ENCODE peak calls at places on chromosomes 3 and 15, in four cellular contexts. F is ovary, X is lung, G is breast epithelium. I is an unnamed sample.

GRCh38 chr3:9826815-9827574 is 16.8 kb downstream of the RPUSD3 start:
- DNase-seq in F (no peak), X (no peak), G (no peak), I (no peak)

GRCh38 chr3:151169700-151170224 is 33.3 kb downstream of the GPR171 start:
- DNase-seq in F (no peak), X (peak), G (no peak), I (peak)

GRCh38 chr3:126394179-126394976 is at the start of gene CFAP100:
- DNase-seq in F (peak), X (peak), G (no peak), I (no peak)

GRCh38 chr3:42600958-42601675 is 631 bp downstream of the NKTR start:
- DNase-seq in F (no peak), X (peak), G (peak), I (peak)

GRCh38 chr3:67875858-67876257 is 221.4 kb upstream of the SUCLG2 start:
- DNase-seq in F (no peak), X (no peak), G (no peak), I (no peak)

GRCh38 chr3:5212625-5213573 is 25.4 kb downstream of the EDEM1 start:
- DNase-seq in F (no peak), X (no peak), G (no peak), I (no peak)

GRCh38 chr15:57048930-57049550 is 130.6 kb downstream of the TCF12 start:
- DNase-seq in F (no peak), X (no peak), G (no peak), I (no peak)

GRCh38 chr3:134652409-134652831 is 1.6 kb upstream of the KY start:
- DNase-seq in F (no peak), X (no peak), G (no peak), I (peak)

GRCh38 chr3:45783667-45784066 is 12.7 kb downstream of the SLC6A20 start:
- DNase-seq in F (no peak), X (no peak), G (no peak), I (peak)

GRCh38 chr3:78785004-78785403 is 982.8 kb downstream of the ROBO1 start:
- DNase-seq in F (no peak), X (no peak), G (no peak), I (no peak)

GRCh38 chr15:50519740-50520425 is 26.6 kb downstream of the USP50 start:
- DNase-seq in F (no peak), X (no peak), G (no peak), I (no peak)

GRCh38 chr3:160583451-160583850 is 18.1 kb upstream of the KPNA4 start:
- DNase-seq in F (no peak), X (no peak), G (no peak), I (no peak)

GRCh38 chr3:148528024-148528423 is 169.7 kb upstream of the AGTR1 start:
- DNase-seq in F (no peak), X (no peak), G (no peak), I (no peak)

GRCh38 chr3:67809370-67809935 is 155.0 kb upstream of the SUCLG2 start:
- DNase-seq in F (no peak), X (no peak), G (no peak), I (no peak)

GRCh38 chr15:41585140-41586047 is 26.4 kb downstream of the TYRO3 start:
- DNase-seq in F (peak), X (peak), G (peak), I (peak)

GRCh38 chr3:158911586-158911985 is 109.7 kb downstream of the MFSD1 start:
- DNase-seq in F (no peak), X (no peak), G (no peak), I (no peak)

GRCh38 chr15:98002419-98002818 is 41.9 kb downstream of the ARRDC4 start:
- DNase-seq in F (no peak), X (no peak), G (no peak), I (no peak)

GRCh38 chr3:144187531-144188230 is 216.1 kb downstream of the DIPK2A start:
- DNase-seq in F (no peak), X (no peak), G (no peak), I (no peak)
- H3K27ac ChIP-seq in F (no peak), X (no peak), G (no peak), I (no peak)

GRCh38 chr3:196967412-196968232 is 1.0 kb downstream of the PIGZ start:
- DNase-seq in F (no peak), X (no peak), G (no peak), I (no peak)
- H3K4me3 ChIP-seq in F (peak), X (peak), G (peak), I (peak)

DNA sequence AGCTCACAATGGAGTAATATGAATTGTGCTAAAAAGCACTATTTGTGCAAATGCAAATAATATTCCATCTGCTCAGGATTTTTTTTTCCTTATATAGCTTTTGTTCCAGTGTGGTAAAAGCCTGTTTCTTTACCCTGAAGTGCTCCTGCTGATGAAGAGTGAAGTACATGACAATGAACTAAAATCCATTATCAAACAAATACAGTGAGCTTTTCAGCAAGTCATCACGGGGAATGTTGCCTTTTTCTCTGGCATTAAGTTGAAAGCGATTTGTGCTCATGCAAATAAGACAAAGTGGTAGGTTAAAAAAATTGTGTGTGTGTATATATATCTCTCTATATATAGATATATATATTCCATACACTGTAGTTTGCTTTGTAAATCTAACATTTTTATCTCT is 28.6 kb upstream of the CCDC39 start:
- DNase-seq in F (no peak), X (no peak), G (no peak), I (no peak)
- H3K27ac ChIP-seq in F (no peak), X (no peak), G (no peak), I (no peak)

GRCh38 chr3:171281256-171281655 is 178.9 kb downstream of the TNIK start:
- DNase-seq in F (no peak), X (no peak), G (no peak), I (no peak)

GRCh38 chr3:171285287-171285686 is 174.9 kb downstream of the TNIK start:
- DNase-seq in F (no peak), X (no peak), G (no peak), I (no peak)

GRCh38 chr3:171284308-171285075 is 175.7 kb downstream of the TNIK start:
- DNase-seq in F (no peak), X (no peak), G (no peak), I (peak)

GRCh38 chr3:171282041-171282440 is 178.2 kb downstream of the TNIK start:
- DNase-seq in F (no peak), X (no peak), G (no peak), I (no peak)

GRCh38 chr3:171283248-171284222 is 176.7 kb downstream of the TNIK start:
- DNase-seq in F (no peak), X (no peak), G (no peak), I (no peak)
- H3K4me3 ChIP-seq in F (no peak), X (no peak), G (no peak), I (no peak)

DNA sequence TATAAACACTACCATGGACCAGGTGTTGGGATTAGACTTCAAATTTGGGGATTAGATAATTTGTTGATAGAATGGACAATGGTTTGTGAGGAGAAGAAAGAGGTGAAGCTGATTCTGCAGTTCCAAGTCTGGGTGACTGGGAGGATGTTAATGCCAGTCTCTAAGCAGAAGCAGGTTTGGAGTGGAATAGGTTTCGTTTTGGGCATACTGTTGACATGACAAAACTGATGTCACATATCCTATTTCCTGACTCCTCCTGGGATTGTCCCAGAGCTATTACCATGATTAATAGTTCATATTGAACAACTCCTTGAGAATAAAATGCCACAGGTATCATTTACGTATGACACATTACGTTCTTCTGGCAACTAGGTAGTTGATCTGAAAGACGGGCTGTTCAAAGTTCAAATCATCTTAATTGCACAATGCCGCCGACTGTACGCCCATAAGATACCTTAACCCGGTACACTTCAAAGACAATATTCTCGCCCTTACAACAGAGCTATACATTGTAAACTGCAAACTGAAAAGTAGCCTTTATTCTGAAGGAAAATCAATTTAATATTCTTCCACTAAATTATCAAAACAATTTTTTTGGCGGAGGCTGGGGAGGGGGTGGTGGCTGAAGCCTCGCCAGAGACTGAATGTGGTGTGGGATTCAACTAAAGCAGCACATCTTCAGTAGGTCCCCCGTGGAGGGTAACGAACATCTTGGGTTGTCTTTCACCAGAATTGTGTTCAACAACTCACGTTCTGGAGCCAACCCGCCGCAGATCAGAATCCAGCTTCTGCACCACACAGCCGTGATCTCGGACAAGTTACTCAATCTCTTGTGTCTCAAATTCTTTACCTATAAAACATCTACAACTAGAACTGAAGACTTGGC is 1.2 kb upstream of the RAB5A start:
- DNase-seq in F (no peak), X (no peak), G (no peak), I (no peak)
- H3K27ac ChIP-seq in F (no peak), X (peak), G (peak), I (no peak)

GRCh38 chr15:100588638-100589242 is 13.2 kb downstream of the LINS1 start:
- DNase-seq in F (no peak), X (no peak), G (no peak), I (no peak)
- H3K4me3 ChIP-seq in F (no peak), X (no peak), G (no peak), I (no peak)

GRCh38 chr3:182981038-182981380 is 671 bp upstream of the DCUN1D1 start:
- DNase-seq in F (peak), X (no peak), G (no peak), I (peak)
- H3K27ac ChIP-seq in F (peak), X (peak), G (peak), I (peak)

I was measured in right atrium auricular region.